ENCODE peak calls at places on chromosomes 3 and 15, in seven cellular contexts. One of them, this sample, is unnamed.

GRCh38 chr15:85475317-85475701 is 94.9 kb downstream of the AKAP13 start:
- DNase-seq in activated CD4-positive, alpha-beta T cell treated with anti-CD3 and anti-CD28 coated beads, Interleukin-2, amount 50 U/mL, for 24 hours: no peak
- DNase-seq in LoVo: no peak
- DNase-seq in activated B cell treated with CpG ODN at 0.5 μM for 24 hours: no peak
- DNase-seq in sigmoid colon: no peak
- DNase-seq in ovary: no peak
- DNase-seq in AG09319: no peak
- DNase-seq in this sample: no peak

GRCh38 chr15:49815937-49816336 is 195.1 kb downstream of the DTWD1 start:
- DNase-seq in ovary: no peak
- DNase-seq in activated CD4-positive, alpha-beta T cell treated with anti-CD3 and anti-CD28 coated beads, Interleukin-2, amount 50 U/mL, for 24 hours: no peak
- DNase-seq in sigmoid colon: no peak
- DNase-seq in LoVo: no peak
- DNase-seq in activated B cell treated with CpG ODN at 0.5 μM for 24 hours: no peak
- DNase-seq in AG09319: peak; percentile 51
- DNase-seq in this sample: peak; percentile 68

GRCh38 chr15:95604634-95605036 is 725.9 kb upstream of the NR2F2 start:
- DNase-seq in activated B cell treated with CpG ODN at 0.5 μM for 24 hours: no peak
- DNase-seq in AG09319: peak; percentile 68
- DNase-seq in LoVo: no peak
- DNase-seq in sigmoid colon: no peak
- DNase-seq in ovary: peak; percentile 53
- DNase-seq in activated CD4-positive, alpha-beta T cell treated with anti-CD3 and anti-CD28 coated beads, Interleukin-2, amount 50 U/mL, for 24 hours: no peak
- DNase-seq in this sample: peak; percentile 72

GRCh38 chr3:117619805-117620204 is 910.2 kb downstream of the TUSC7 start:
- DNase-seq in LoVo: no peak
- DNase-seq in ovary: no peak
- DNase-seq in activated CD4-positive, alpha-beta T cell treated with anti-CD3 and anti-CD28 coated beads, Interleukin-2, amount 50 U/mL, for 24 hours: no peak
- DNase-seq in sigmoid colon: no peak
- DNase-seq in activated B cell treated with CpG ODN at 0.5 μM for 24 hours: no peak
- DNase-seq in AG09319: no peak
- DNase-seq in this sample: no peak

GRCh38 chr3:23159929-23160328 is 43.2 kb upstream of the UBE2E2 start:
- DNase-seq in AG09319: peak; percentile 52
- DNase-seq in activated B cell treated with CpG ODN at 0.5 μM for 24 hours: no peak
- DNase-seq in activated CD4-positive, alpha-beta T cell treated with anti-CD3 and anti-CD28 coated beads, Interleukin-2, amount 50 U/mL, for 24 hours: no peak
- DNase-seq in sigmoid colon: no peak
- DNase-seq in LoVo: no peak
- DNase-seq in ovary: no peak
- DNase-seq in this sample: peak; percentile 48

GRCh38 chr15:52097176-52097575 is 15.4 kb downstream of the BCL2L10 start:
- DNase-seq in LoVo: peak; percentile 46
- DNase-seq in activated CD4-positive, alpha-beta T cell treated with anti-CD3 and anti-CD28 coated beads, Interleukin-2, amount 50 U/mL, for 24 hours: no peak
- DNase-seq in AG09319: no peak
- DNase-seq in activated B cell treated with CpG ODN at 0.5 μM for 24 hours: no peak
- DNase-seq in sigmoid colon: no peak
- DNase-seq in ovary: no peak
- DNase-seq in this sample: no peak

GRCh38 chr3:124491875-124492274 is 238.4 kb upstream of the UMPS start:
- DNase-seq in LoVo: no peak
- DNase-seq in AG09319: no peak
- DNase-seq in activated B cell treated with CpG ODN at 0.5 μM for 24 hours: no peak
- DNase-seq in ovary: no peak
- DNase-seq in sigmoid colon: no peak
- DNase-seq in activated CD4-positive, alpha-beta T cell treated with anti-CD3 and anti-CD28 coated beads, Interleukin-2, amount 50 U/mL, for 24 hours: no peak
- DNase-seq in this sample: no peak

GRCh38 chr3:172562881-172563835 is 39.9 kb upstream of the TNFSF10 start:
- DNase-seq in activated CD4-positive, alpha-beta T cell treated with anti-CD3 and anti-CD28 coated beads, Interleukin-2, amount 50 U/mL, for 24 hours: no peak
- DNase-seq in AG09319: peak; percentile 76
- DNase-seq in activated B cell treated with CpG ODN at 0.5 μM for 24 hours: no peak
- DNase-seq in sigmoid colon: peak; percentile 74
- DNase-seq in ovary: peak; percentile 71
- DNase-seq in LoVo: peak; percentile 42
- DNase-seq in this sample: peak; percentile 75

GRCh38 chr3:120299403-120299802 is 14.4 kb upstream of the GPR156 start:
- DNase-seq in ovary: no peak
- DNase-seq in sigmoid colon: no peak
- DNase-seq in activated B cell treated with CpG ODN at 0.5 μM for 24 hours: no peak
- DNase-seq in LoVo: no peak
- DNase-seq in activated CD4-positive, alpha-beta T cell treated with anti-CD3 and anti-CD28 coated beads, Interleukin-2, amount 50 U/mL, for 24 hours: no peak
- DNase-seq in AG09319: no peak
- DNase-seq in this sample: no peak

GRCh38 chr3:106542101-106542769 is 673.4 kb upstream of the CBLB start:
- DNase-seq in activated B cell treated with CpG ODN at 0.5 μM for 24 hours: no peak
- DNase-seq in activated CD4-positive, alpha-beta T cell treated with anti-CD3 and anti-CD28 coated beads, Interleukin-2, amount 50 U/mL, for 24 hours: no peak
- DNase-seq in AG09319: no peak
- DNase-seq in LoVo: no peak
- DNase-seq in ovary: no peak
- DNase-seq in sigmoid colon: no peak
- DNase-seq in this sample: peak; percentile 28

GRCh38 chr15:36810656-36811449 is 231.4 kb downstream of the CDIN1 start:
- DNase-seq in activated B cell treated with CpG ODN at 0.5 μM for 24 hours: no peak
- DNase-seq in activated CD4-positive, alpha-beta T cell treated with anti-CD3 and anti-CD28 coated beads, Interleukin-2, amount 50 U/mL, for 24 hours: no peak
- DNase-seq in ovary: no peak
- DNase-seq in LoVo: no peak
- DNase-seq in AG09319: no peak
- DNase-seq in sigmoid colon: no peak
- DNase-seq in this sample: no peak

GRCh38 chr3:117485841-117486240 is 776.3 kb downstream of the TUSC7 start:
- DNase-seq in activated CD4-positive, alpha-beta T cell treated with anti-CD3 and anti-CD28 coated beads, Interleukin-2, amount 50 U/mL, for 24 hours: no peak
- DNase-seq in ovary: no peak
- DNase-seq in LoVo: no peak
- DNase-seq in AG09319: no peak
- DNase-seq in activated B cell treated with CpG ODN at 0.5 μM for 24 hours: no peak
- DNase-seq in sigmoid colon: no peak
- DNase-seq in this sample: no peak

This sample was measured in astrocyte of the hippocampus.